ENCODE peak calls at places on chromosomes 4 and X, in ten cellular contexts. I is cardiac muscle cell; Z is NCI-H774; J is IMR-90; H is CD8-positive, alpha-beta memory T cell; F is MG63; D is adipocyte; P is activated gamma-delta T cell; V is SK-MEL-5; B is heart right ventricle. E is an unnamed sample.

GRCh38 chrX:130857207-130857606 is 45.8 kb downstream of the ENOX2 start:
- DNase-seq in I (no peak), Z (no peak), J (no peak), H (no peak), F (no peak), D (no peak), P (no peak), V (no peak), B (no peak), E (no peak)

GRCh38 chrX:7263961-7264360 is 116.0 kb upstream of the PUDP start:
- DNase-seq in I (no peak), Z (no peak), J (no peak), H (no peak), F (peak), D (no peak), P (no peak), V (no peak), B (no peak), E (no peak)

GRCh38 chrX:153845842-153846241 is 15.5 kb upstream of the PDZD4 start:
- DNase-seq in I (peak), Z (no peak), J (no peak), H (no peak), F (no peak), D (no peak), P (no peak), V (no peak), B (no peak), E (peak)

GRCh38 chr4:113760852-113761681 is 471 bp downstream of the CAMK2D start:
- DNase-seq in I (peak), Z (peak), J (peak), H (peak), F (peak), D (peak), P (peak), V (peak), B (peak), E (peak)

GRCh38 chr4:155796031-155796430 is 37.2 kb downstream of the GUCY1B1 start:
- DNase-seq in I (peak), Z (no peak), J (peak), H (no peak), F (no peak), D (no peak), P (no peak), V (peak), B (no peak), E (peak)

GRCh38 chrX:40199704-40200103 is 101.9 kb upstream of the BCOR start:
- DNase-seq in I (no peak), Z (no peak), J (no peak), H (no peak), F (no peak), D (peak), P (no peak), V (peak), B (no peak), E (no peak)

GRCh38 chrX:103157511-103158316 is 57.2 kb upstream of the BEX4 start:
- DNase-seq in I (peak), Z (no peak), J (peak), H (no peak), F (no peak), D (peak), P (no peak), V (peak), B (no peak), E (peak)

GRCh38 chr4:55356991-55357461 is 11.0 kb downstream of the SRD5A3 start:
- DNase-seq in I (peak), Z (peak), J (peak), H (no peak), F (no peak), D (peak), P (no peak), V (no peak), B (no peak), E (peak)

GRCh38 chr4:111466821-111467605 is 678.2 kb upstream of the FAM241A start:
- DNase-seq in I (no peak), Z (no peak), J (no peak), H (no peak), F (no peak), D (peak), P (no peak), V (no peak), B (no peak), E (no peak)

GRCh38 chr4:15253346-15253745 is 174.5 kb upstream of the C1QTNF7 start:
- DNase-seq in I (no peak), Z (no peak), J (no peak), H (no peak), F (no peak), D (no peak), P (no peak), V (no peak), B (no peak), E (no peak)

GRCh38 chrX:51148848-51149247 is 183.8 kb upstream of the NUDT10 start:
- DNase-seq in I (peak), Z (no peak), J (no peak), H (no peak), F (peak), D (no peak), P (no peak), V (peak), B (no peak), E (peak)

GRCh38 chr4:94426783-94427182 is 25.0 kb upstream of the PDLIM5 start:
- DNase-seq in I (no peak), Z (no peak), J (no peak), H (no peak), F (no peak), D (no peak), P (no peak), V (no peak), B (no peak), E (no peak)

GRCh38 chr4:107800686-107801085 is 24.0 kb upstream of the SGMS2 start:
- DNase-seq in I (no peak), Z (no peak), J (no peak), H (no peak), F (no peak), D (no peak), P (no peak), V (no peak), B (no peak), E (no peak)

GRCh38 chrX:13059269-13059668 is 14.8 kb upstream of the FAM9C start:
- DNase-seq in I (no peak), Z (no peak), J (no peak), H (no peak), F (no peak), D (no peak), P (no peak), V (no peak), B (no peak), E (no peak)

GRCh38 chrX:119870626-119871131 is 854 bp downstream of the RNF113A start:
- DNase-seq in I (peak), Z (no peak), J (peak), H (peak), F (peak), D (peak), P (no peak), V (no peak), B (no peak), E (no peak)

GRCh38 chrX:68808686-68809357 is 20.0 kb upstream of the EFNB1 start:
- DNase-seq in I (peak), Z (no peak), J (no peak), H (no peak), F (peak), D (peak), P (no peak), V (peak), B (peak), E (peak)

GRCh38 chrX:30301977-30302376 is 7.2 kb downstream of the NR0B1 start:
- DNase-seq in I (peak), Z (no peak), J (peak), H (no peak), F (no peak), D (peak), P (no peak), V (no peak), B (no peak), E (peak)

GRCh38 chr4:127685292-127685691 is 44.9 kb upstream of the SLC25A31 start:
- DNase-seq in I (peak), Z (no peak), J (peak), H (no peak), F (no peak), D (peak), P (no peak), V (no peak), B (no peak), E (peak)

GRCh38 chr4:155694100-155694785 is 27.6 kb downstream of the GUCY1A1 start:
- DNase-seq in I (no peak), Z (no peak), J (no peak), H (no peak), F (no peak), D (no peak), P (no peak), V (no peak), B (no peak), E (no peak)

GRCh38 chr4:109729563-109730293 is at the start of gene PLA2G12A:
- DNase-seq in I (peak), Z (peak), J (peak), H (peak), F (peak), D (peak), P (peak), V (peak), B (peak), E (peak)

GRCh38 chrX:103063918-103064434 is at the start of gene BEX1:
- DNase-seq in I (peak), Z (peak), J (no peak), H (no peak), F (no peak), D (no peak), P (no peak), V (peak), B (no peak), E (peak)

GRCh38 chr4:75800972-75801371 is 76.6 kb downstream of the USO1 start:
- DNase-seq in I (no peak), Z (no peak), J (peak), H (no peak), F (no peak), D (no peak), P (no peak), V (no peak), B (no peak), E (no peak)

GRCh38 chr4:104983615-104984179 is 163.0 kb upstream of the TET2 start:
- DNase-seq in I (no peak), Z (no peak), J (no peak), H (no peak), F (no peak), D (no peak), P (no peak), V (no peak), B (no peak), E (no peak)

GRCh38 chr4:94177822-94178221 is 29.8 kb upstream of the SMARCAD1 start:
- DNase-seq in I (no peak), Z (no peak), J (no peak), H (no peak), F (no peak), D (no peak), P (no peak), V (no peak), B (no peak), E (no peak)

GRCh38 chr4:7529368-7529923 is 94.7 kb upstream of the PSAPL1 start:
- DNase-seq in I (no peak), Z (no peak), J (no peak), H (no peak), F (no peak), D (no peak), P (no peak), V (no peak), B (no peak), E (no peak)

GRCh38 chr4:1809754-1810502 is 16.8 kb downstream of the FGFR3 start:
- DNase-seq in I (peak), Z (peak), J (peak), H (peak), F (peak), D (peak), P (peak), V (peak), B (peak), E (peak)

GRCh38 chrX:2678583-2678982 is 12.5 kb upstream of the CD99 start:
- DNase-seq in I (no peak), Z (no peak), J (no peak), H (no peak), F (no peak), D (no peak), P (no peak), V (no peak), B (no peak), E (no peak)

GRCh38 chr4:140609548-140610425 is 41.0 kb upstream of the UCP1 start:
- DNase-seq in I (peak), Z (peak), J (peak), H (no peak), F (no peak), D (peak), P (no peak), V (peak), B (no peak), E (peak)

GRCh38 chrX:48471504-48471903 is 1.4 kb upstream of the SLC38A5 start:
- DNase-seq in I (no peak), Z (no peak), J (no peak), H (no peak), F (no peak), D (no peak), P (no peak), V (no peak), B (no peak), E (no peak)

GRCh38 chr4:48247878-48248558 is 21.6 kb downstream of the TEC start:
- DNase-seq in I (no peak), Z (no peak), J (no peak), H (no peak), F (no peak), D (no peak), P (no peak), V (no peak), B (no peak), E (no peak)

GRCh38 chr4:168981942-168982341 is 28.1 kb downstream of the CBR4 start:
- DNase-seq in I (no peak), Z (no peak), J (no peak), H (no peak), F (no peak), D (no peak), P (no peak), V (no peak), B (no peak), E (no peak)

GRCh38 chr4:7971881-7972500 is 32.3 kb upstream of the AFAP1 start:
- DNase-seq in I (no peak), Z (no peak), J (no peak), H (no peak), F (no peak), D (no peak), P (no peak), V (no peak), B (no peak), E (no peak)